ENCODE peak calls at places on chromosome 1, in five cellular contexts. C is fibroblast of mammary gland; U is stimulated activated CD4-positive, alpha-beta T cell treated with anti-CD3 and anti-CD28 coated beads, Interleukin-4, amount 100 ng/mL, for 48 hours; V is DMS 273 treated with DMSO at 0.1 percent for 48 hours; H is activated T-helper 1 cell treated with anti-CD3 and anti-CD28 coated beads, Interleukin-2, amount 50 U/mL, for 16 hours. X is an unnamed sample.

GRCh38 chr1:156428772-156429288 is 59.8 kb downstream of the RHBG start:
- DNase-seq in C (no peak), U (no peak), V (no peak), H (no peak), X (no peak)

GRCh38 chr1:206555473-206555935 is 48.2 kb downstream of the RASSF5 start:
- DNase-seq in C (no peak), U (no peak), V (no peak), H (no peak), X (no peak)

GRCh38 chr1:33986389-33987095 is 122.7 kb downstream of the HMGB4 start:
- DNase-seq in C (peak; percentile 76), U (no peak), V (peak; percentile 40), H (no peak), X (peak; percentile 62)

GRCh38 chr1:235650341-235651169 is 971 bp upstream of the GNG4 start:
- DNase-seq in C (peak; percentile 7), U (no peak), V (no peak), H (no peak), X (no peak)

GRCh38 chr1:6343506-6344405 is 49.8 kb downstream of the ACOT7 start:
- DNase-seq in C (peak; percentile 85), U (peak; percentile 60), V (peak; percentile 21), H (peak; percentile 22), X (peak; percentile 98)

GRCh38 chr1:108045370-108045950 is 80.5 kb upstream of the VAV3 start:
- DNase-seq in C (no peak), U (no peak), V (no peak), H (no peak), X (no peak)

GRCh38 chr1:165383067-165383466 is 26.6 kb upstream of the LMX1A start:
- DNase-seq in C (peak; percentile 96), U (no peak), V (no peak), H (no peak), X (peak; percentile 95)

GRCh38 chr1:210792703-210793102 is 341.2 kb downstream of the KCNH1 start:
- DNase-seq in C (peak; percentile 70), U (no peak), V (no peak), H (no peak), X (peak; percentile 84)

GRCh38 chr1:41380979-41381690 is 19.9 kb downstream of the FOXO6 start:
- DNase-seq in C (no peak), U (no peak), V (peak; percentile 100), H (no peak), X (no peak)

GRCh38 chr1:208043690-208044089 is 132.8 kb upstream of the CD34 start:
- DNase-seq in C (no peak), U (no peak), V (no peak), H (no peak), X (no peak)

X was measured in MCF 10A.